ENCODE peak calls at places on chromosomes 2 and 18, in eight cellular contexts. G is cardiac muscle cell, F is IMR-90, L is fibroblast of lung, E is colonic mucosa, U is neuronal stem cell, O is MM.1S, W is tibial artery. S is an unnamed sample.

GRCh38 chr2:142462291-142462690 is 331.5 kb upstream of the LRP1B start:
- DNase-seq in G (no peak), F (no peak), L (no peak), E (no peak), U (no peak), O (no peak), W (no peak), S (peak; percentile 4)

GRCh38 chr2:238895901-238896600 is 48.2 kb downstream of the TWIST2 start:
- DNase-seq in G (no peak), F (peak; percentile 91), L (peak; percentile 91), E (peak; percentile 39), U (no peak), O (no peak), W (peak; percentile 91), S (peak; percentile 55)

GRCh38 chr18:6929370-6930102 is 188.1 kb downstream of the LAMA1 start:
- DNase-seq in G (no peak), F (no peak), L (no peak), E (peak; percentile 57), U (no peak), O (no peak), W (no peak), S (no peak)

GRCh38 chr18:21703241-21703820 is 1.2 kb downstream of the ABHD3 start:
- DNase-seq in G (no peak), F (peak; percentile 51), L (peak; percentile 11), E (peak; percentile 71), U (peak; percentile 14), O (peak; percentile 73), W (no peak), S (no peak)

GRCh38 chr2:232300894-232301387 is 77.6 kb upstream of the ALPP start:
- DNase-seq in G (no peak), F (peak; percentile 29), L (no peak), E (peak; percentile 49), U (no peak), O (no peak), W (no peak), S (peak; percentile 72)

GRCh38 chr18:42028232-42028832 is 73.3 kb downstream of the PIK3C3 start:
- DNase-seq in G (peak; percentile 20), F (peak; percentile 38), L (peak; percentile 47), E (peak; percentile 21), U (no peak), O (no peak), W (no peak), S (peak; percentile 28)

GRCh38 chr2:50957880-50958279 is 74.1 kb downstream of the NRXN1 start:
- DNase-seq in G (no peak), F (peak; percentile 37), L (peak; percentile 60), E (no peak), U (no peak), O (no peak), W (no peak), S (no peak)

GRCh38 chr2:206361407-206362045 is 81.8 kb upstream of the ADAM23 start:
- DNase-seq in G (no peak), F (no peak), L (no peak), E (no peak), U (no peak), O (no peak), W (no peak), S (no peak)

GRCh38 chr2:30777662-30778505 is 29.4 kb downstream of the CAPN13 start:
- DNase-seq in G (no peak), F (no peak), L (no peak), E (peak; percentile 24), U (no peak), O (no peak), W (no peak), S (no peak)

DNA sequence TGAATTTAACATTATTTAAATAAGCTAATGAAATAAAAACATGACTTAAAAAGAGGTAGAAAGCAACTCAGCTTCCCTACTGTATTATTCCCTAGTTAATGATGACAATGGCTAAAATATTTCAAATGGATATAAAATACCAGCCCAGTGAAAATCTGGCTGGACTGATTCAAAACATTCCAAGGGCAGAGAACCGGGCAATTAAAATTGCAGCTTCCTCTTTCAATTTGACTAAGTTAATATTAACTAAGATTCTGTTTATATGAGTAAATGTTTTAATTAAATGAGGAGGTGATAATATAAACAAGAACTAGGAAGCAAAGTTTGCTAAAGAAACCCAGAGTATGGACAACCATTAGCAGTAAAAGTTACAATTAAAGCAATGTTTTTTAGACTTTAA is 65.5 kb downstream of the RAPH1 start:
- DNase-seq in G (no peak), F (no peak), L (no peak), E (no peak), U (no peak), O (no peak), W (no peak), S (no peak)
- H3K27ac ChIP-seq in G (no peak overlapping the region), F (no peak overlapping the region), L (no peak overlapping the region), E (no peak overlapping the region), U (no peak overlapping the region), O (no peak overlapping the region), W (no peak overlapping the region), S (no peak overlapping the region)

GRCh38 chr2:177231270-177231669 is 18.7 kb downstream of the HNRNPA3 start:
- DNase-seq in G (no peak), F (no peak), L (no peak), E (no peak), U (no peak), O (no peak), W (no peak), S (no peak)

GRCh38 chr2:177232098-177232704 is 19.6 kb downstream of the HNRNPA3 start:
- DNase-seq in G (no peak), F (no peak), L (no peak), E (no peak), U (no peak), O (no peak), W (no peak), S (no peak)

GRCh38 chr2:177234267-177234666 is 21.7 kb downstream of the HNRNPA3 start:
- DNase-seq in G (no peak), F (no peak), L (no peak), E (no peak), U (no peak), O (no peak), W (no peak), S (no peak)

GRCh38 chr2:177225965-177226360 is 13.4 kb downstream of the HNRNPA3 start:
- DNase-seq in G (no peak), F (no peak), L (no peak), E (no peak), U (no peak), O (no peak), W (no peak), S (no peak)

DNA sequence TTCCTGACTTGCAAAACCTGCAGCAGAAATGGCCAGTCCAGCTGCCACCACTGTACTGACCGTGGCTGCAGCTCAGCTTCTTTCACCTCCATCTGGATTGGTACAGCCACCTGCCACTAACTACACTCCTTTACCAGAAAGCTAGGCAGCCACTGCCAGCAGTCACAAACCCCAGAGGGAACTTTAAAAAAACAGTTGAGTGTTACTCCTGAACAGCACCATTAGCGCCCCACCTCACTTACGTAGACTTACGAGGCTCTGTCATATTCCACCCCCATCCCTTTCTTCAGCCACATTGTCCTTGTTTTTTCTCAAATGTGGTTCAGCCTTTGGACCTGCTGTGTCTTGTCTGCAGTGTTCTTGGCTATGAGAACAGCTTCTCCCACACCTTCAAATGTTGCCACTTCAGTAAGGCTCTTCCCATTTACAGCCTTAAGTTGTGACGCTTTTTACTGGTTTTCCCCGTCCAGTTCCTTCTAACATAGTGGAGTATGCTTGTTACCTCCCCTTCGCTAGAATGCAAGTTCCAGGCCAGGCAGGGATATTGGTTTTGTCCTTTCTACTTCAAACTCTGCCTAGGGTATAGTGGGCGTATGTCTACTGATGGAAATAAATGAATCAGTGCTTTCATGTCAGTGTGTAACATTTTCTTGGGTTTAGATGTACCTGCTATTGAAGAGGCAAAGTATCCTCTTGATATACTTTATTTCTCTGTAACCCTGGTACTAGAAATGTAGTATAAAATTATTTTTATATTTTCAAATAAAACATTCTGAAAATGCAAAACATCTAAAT is 17.1 kb downstream of the HNRNPA3 start:
- DNase-seq in G (no peak), F (no peak), L (no peak), E (no peak), U (no peak), O (no peak), W (no peak), S (no peak)
- H3K36me3 ChIP-seq in G (peaks cover 40% of the 10 kb centered on the region), F (peaks cover 47% of the 10 kb centered on the region), L (peaks cover 12% of the 10 kb centered on the region), E (peaks cover 10% of the 10 kb centered on the region), U (peaks cover 70% of the 10 kb centered on the region), O (peaks cover 9% of the 10 kb centered on the region), W (peaks cover 68% of the 10 kb centered on the region), S (peaks cover 47% of the 10 kb centered on the region)

GRCh38 chr2:36301843-36302242 is 53.7 kb upstream of the CRIM1 start:
- DNase-seq in G (no peak), F (no peak), L (no peak), E (no peak), U (no peak), O (no peak), W (no peak), S (no peak)
- H3K27ac ChIP-seq in G (no peak overlapping the region), F (no peak overlapping the region), L (no peak overlapping the region), E (no peak overlapping the region), U (no peak overlapping the region), O (no peak overlapping the region), W (no peak overlapping the region), S (no peak overlapping the region)

GRCh38 chr2:70988151-70988550 is 6.5 kb downstream of the TEX261 start:
- DNase-seq in G (no peak), F (no peak), L (no peak), E (no peak), U (no peak), O (no peak), W (peak; percentile 59), S (no peak)

GRCh38 chr2:70991142-70991541 is 3.5 kb downstream of the TEX261 start:
- DNase-seq in G (no peak), F (no peak), L (no peak), E (no peak), U (no peak), O (no peak), W (no peak), S (no peak)

GRCh38 chr2:70987386-70987785 is 7.3 kb downstream of the TEX261 start:
- DNase-seq in G (no peak), F (no peak), L (no peak), E (no peak), U (no peak), O (no peak), W (peak; percentile 38), S (no peak)

GRCh38 chr2:70990216-70990615 is 4.5 kb downstream of the TEX261 start:
- DNase-seq in G (no peak), F (no peak), L (no peak), E (no peak), U (no peak), O (no peak), W (no peak), S (no peak)

DNA sequence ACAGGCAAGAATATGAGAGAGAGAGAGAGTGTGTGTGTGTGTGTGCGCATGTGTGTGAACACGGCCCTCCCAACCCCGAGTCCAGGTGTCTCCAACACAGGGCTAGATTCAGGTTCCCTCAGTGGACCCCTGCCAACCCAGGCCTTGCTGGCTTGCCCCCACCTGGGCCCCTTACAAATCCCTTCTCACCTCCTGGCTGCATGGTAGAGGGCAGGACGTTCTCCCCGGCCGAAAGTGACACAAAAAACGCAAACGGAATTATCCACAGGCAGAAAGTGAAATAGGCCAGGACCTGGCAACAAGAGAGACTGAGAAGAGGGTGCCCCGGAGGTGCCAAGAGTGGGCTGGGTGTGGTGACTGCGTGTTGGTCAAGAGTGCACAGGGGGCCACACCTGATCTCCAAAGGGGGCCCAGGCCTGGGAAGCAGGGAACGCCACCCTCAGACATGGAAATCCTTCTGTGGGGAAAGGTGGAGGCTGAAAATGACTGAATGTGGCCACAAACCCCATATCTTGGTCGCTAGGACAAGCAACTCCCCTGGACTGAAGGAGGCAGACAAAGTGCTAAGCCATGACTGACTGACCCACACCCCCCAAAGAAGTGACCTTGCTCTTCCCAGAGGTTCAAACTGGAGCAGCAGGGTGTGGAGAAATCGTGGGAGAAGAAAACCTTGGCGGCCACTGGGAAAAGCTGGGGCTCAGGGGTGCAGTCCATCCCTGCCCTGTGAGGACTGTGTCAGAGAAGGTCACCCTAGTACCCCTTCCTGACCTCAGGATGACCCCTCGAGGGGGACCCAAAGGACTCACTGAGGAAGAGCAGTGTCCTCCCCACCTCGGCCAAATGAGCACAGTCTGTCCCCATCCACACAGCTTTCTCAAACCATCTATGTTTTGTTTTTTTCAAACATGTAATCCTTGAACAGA is 5.7 kb downstream of the TEX261 start:
- DNase-seq in G (no peak), F (no peak), L (no peak), E (no peak), U (no peak), O (no peak), W (peak; percentile 49), S (no peak)
- H3K36me3 ChIP-seq in G (peaks cover 10% of the 10 kb centered on the region), F (peaks cover 48% of the 10 kb centered on the region), L (peaks cover 12% of the 10 kb centered on the region), E (peaks cover 5% of the 10 kb centered on the region), U (peaks cover 81% of the 10 kb centered on the region), O (no peaks in the 10 kb centered on the region), W (peaks cover 74% of the 10 kb centered on the region), S (peaks cover 25% of the 10 kb centered on the region)

S was measured in brain microvascular endothelial cell.